ENCODE peak calls at places on chromosome 16, in eight cellular contexts. One of them, this sample, is unnamed.

GRCh38 chr16:68072038-68072695 is 13.0 kb upstream of the NFATC3 start:
- DNase-seq in non-pigmented ciliary epithelial cell: no peak
- DNase-seq in type B pancreatic cell: peak
- DNase-seq in dermis microvascular lymphatic vessel endothelial cell: no peak
- DNase-seq in heart left ventricle: no peak
- DNase-seq in substantia nigra: no peak
- DNase-seq in HT1080: no peak
- DNase-seq in skeletal muscle cell: no peak
- DNase-seq in this sample: peak

GRCh38 chr16:63904930-63905329 is 1216.9 kb downstream of the CDH11 start:
- DNase-seq in non-pigmented ciliary epithelial cell: no peak
- DNase-seq in type B pancreatic cell: no peak
- DNase-seq in dermis microvascular lymphatic vessel endothelial cell: no peak
- DNase-seq in heart left ventricle: no peak
- DNase-seq in substantia nigra: no peak
- DNase-seq in HT1080: no peak
- DNase-seq in skeletal muscle cell: no peak
- DNase-seq in this sample: no peak

GRCh38 chr16:35598696-35599332 is 2139.4 kb downstream of the TP53TG3F start:
- DNase-seq in non-pigmented ciliary epithelial cell: no peak
- DNase-seq in type B pancreatic cell: no peak
- DNase-seq in dermis microvascular lymphatic vessel endothelial cell: no peak
- DNase-seq in heart left ventricle: no peak
- DNase-seq in substantia nigra: no peak
- DNase-seq in HT1080: peak
- DNase-seq in skeletal muscle cell: no peak
- DNase-seq in this sample: no peak

GRCh38 chr16:70331588-70332358 is 14.9 kb upstream of the DDX19A start:
- DNase-seq in non-pigmented ciliary epithelial cell: no peak
- DNase-seq in type B pancreatic cell: no peak
- DNase-seq in dermis microvascular lymphatic vessel endothelial cell: peak
- DNase-seq in heart left ventricle: no peak
- DNase-seq in substantia nigra: no peak
- DNase-seq in HT1080: no peak
- DNase-seq in skeletal muscle cell: no peak
- DNase-seq in this sample: no peak

GRCh38 chr16:3651461-3652372 is 2.8 kb upstream of the DNASE1 start:
- DNase-seq in non-pigmented ciliary epithelial cell: no peak
- DNase-seq in type B pancreatic cell: peak
- DNase-seq in dermis microvascular lymphatic vessel endothelial cell: no peak
- DNase-seq in heart left ventricle: no peak
- DNase-seq in substantia nigra: no peak
- DNase-seq in HT1080: no peak
- DNase-seq in skeletal muscle cell: no peak
- DNase-seq in this sample: peak

GRCh38 chr16:73794936-73795335 is 501.7 kb upstream of the PSMD7 start:
- DNase-seq in non-pigmented ciliary epithelial cell: no peak
- DNase-seq in type B pancreatic cell: no peak
- DNase-seq in dermis microvascular lymphatic vessel endothelial cell: no peak
- DNase-seq in heart left ventricle: peak
- DNase-seq in substantia nigra: no peak
- DNase-seq in HT1080: no peak
- DNase-seq in skeletal muscle cell: no peak
- DNase-seq in this sample: no peak

GRCh38 chr16:66948034-66948821 is 12.8 kb upstream of the CES3 start:
- DNase-seq in non-pigmented ciliary epithelial cell: no peak
- DNase-seq in type B pancreatic cell: no peak
- DNase-seq in dermis microvascular lymphatic vessel endothelial cell: no peak
- DNase-seq in heart left ventricle: no peak
- DNase-seq in substantia nigra: no peak
- DNase-seq in HT1080: no peak
- DNase-seq in skeletal muscle cell: no peak
- DNase-seq in this sample: peak

GRCh38 chr16:9965079-9965478 is 217.1 kb downstream of the GRIN2A start:
- DNase-seq in non-pigmented ciliary epithelial cell: no peak
- DNase-seq in type B pancreatic cell: no peak
- DNase-seq in dermis microvascular lymphatic vessel endothelial cell: no peak
- DNase-seq in heart left ventricle: no peak
- DNase-seq in substantia nigra: no peak
- DNase-seq in HT1080: no peak
- DNase-seq in skeletal muscle cell: no peak
- DNase-seq in this sample: no peak

GRCh38 chr16:84950906-84951305 is 60.4 kb downstream of the ZDHHC7 start:
- DNase-seq in non-pigmented ciliary epithelial cell: no peak
- DNase-seq in type B pancreatic cell: no peak
- DNase-seq in dermis microvascular lymphatic vessel endothelial cell: peak
- DNase-seq in heart left ventricle: no peak
- DNase-seq in substantia nigra: no peak
- DNase-seq in HT1080: peak
- DNase-seq in skeletal muscle cell: no peak
- DNase-seq in this sample: no peak

GRCh38 chr16:30951785-30952184 is 2.9 kb downstream of the ORAI3 start:
- DNase-seq in non-pigmented ciliary epithelial cell: no peak
- DNase-seq in type B pancreatic cell: no peak
- DNase-seq in dermis microvascular lymphatic vessel endothelial cell: peak
- DNase-seq in heart left ventricle: no peak
- DNase-seq in substantia nigra: no peak
- DNase-seq in HT1080: no peak
- DNase-seq in skeletal muscle cell: no peak
- DNase-seq in this sample: peak

GRCh38 chr16:79003026-79003617 is 597.4 kb downstream of the MAF start:
- DNase-seq in non-pigmented ciliary epithelial cell: no peak
- DNase-seq in type B pancreatic cell: no peak
- DNase-seq in dermis microvascular lymphatic vessel endothelial cell: no peak
- DNase-seq in heart left ventricle: no peak
- DNase-seq in substantia nigra: no peak
- DNase-seq in HT1080: no peak
- DNase-seq in skeletal muscle cell: no peak
- DNase-seq in this sample: no peak

GRCh38 chr16:15607700-15608396 is 35.1 kb downstream of the MARF1 start:
- DNase-seq in non-pigmented ciliary epithelial cell: peak
- DNase-seq in type B pancreatic cell: no peak
- DNase-seq in dermis microvascular lymphatic vessel endothelial cell: no peak
- DNase-seq in heart left ventricle: peak
- DNase-seq in substantia nigra: no peak
- DNase-seq in HT1080: no peak
- DNase-seq in skeletal muscle cell: peak
- DNase-seq in this sample: peak

GRCh38 chr16:86952769-86953168 is 364.4 kb downstream of the C16orf95 start:
- DNase-seq in non-pigmented ciliary epithelial cell: no peak
- DNase-seq in type B pancreatic cell: no peak
- DNase-seq in dermis microvascular lymphatic vessel endothelial cell: no peak
- DNase-seq in heart left ventricle: no peak
- DNase-seq in substantia nigra: no peak
- DNase-seq in HT1080: peak
- DNase-seq in skeletal muscle cell: no peak
- DNase-seq in this sample: no peak

GRCh38 chr16:27226476-27226875 is 23.1 kb downstream of the KDM8 start:
- DNase-seq in non-pigmented ciliary epithelial cell: no peak
- DNase-seq in type B pancreatic cell: no peak
- DNase-seq in dermis microvascular lymphatic vessel endothelial cell: no peak
- DNase-seq in heart left ventricle: no peak
- DNase-seq in substantia nigra: no peak
- DNase-seq in HT1080: no peak
- DNase-seq in skeletal muscle cell: no peak
- DNase-seq in this sample: no peak

GRCh38 chr16:64983226-64983625 is 138.6 kb downstream of the CDH11 start:
- DNase-seq in non-pigmented ciliary epithelial cell: no peak
- DNase-seq in type B pancreatic cell: no peak
- DNase-seq in dermis microvascular lymphatic vessel endothelial cell: no peak
- DNase-seq in heart left ventricle: no peak
- DNase-seq in substantia nigra: no peak
- DNase-seq in HT1080: no peak
- DNase-seq in skeletal muscle cell: no peak
- DNase-seq in this sample: no peak

GRCh38 chr16:21244798-21245197 is 11.3 kb downstream of the ANKS4B start:
- DNase-seq in non-pigmented ciliary epithelial cell: no peak
- DNase-seq in type B pancreatic cell: no peak
- DNase-seq in dermis microvascular lymphatic vessel endothelial cell: no peak
- DNase-seq in heart left ventricle: no peak
- DNase-seq in substantia nigra: no peak
- DNase-seq in HT1080: no peak
- DNase-seq in skeletal muscle cell: no peak
- DNase-seq in this sample: no peak